ENCODE peak calls at places on chromosomes 5 and 9, in five cellular contexts. C, S, P, R and O are unnamed samples.

GRCh38 chr9:130476151-130476730 is 31.5 kb downstream of the ASS1 start:
- DNase-seq in C (no peak), S (no peak), P (no peak), R (no peak), O (no peak)

GRCh38 chr5:166340039-166340438 is 1951.4 kb upstream of the WWC1 start:
- DNase-seq in C (no peak), S (no peak), P (no peak), R (no peak), O (no peak)

GRCh38 chr9:127586537-127586936 is 25.5 kb upstream of the STXBP1 start:
- DNase-seq in C (no peak), S (peak), P (peak), R (peak), O (peak)

GRCh38 chr9:34046784-34047379 is 1.8 kb downstream of the UBAP2 start:
- DNase-seq in C (no peak), S (no peak), P (no peak), R (no peak), O (no peak)

GRCh38 chr9:126915281-126915816 is 767 bp downstream of the RALGPS1 start:
- DNase-seq in C (no peak), S (no peak), P (peak), R (peak), O (peak)

GRCh38 chr9:109401169-109401989 is 80.5 kb upstream of the EPB41L4B start:
- DNase-seq in C (peak), S (no peak), P (no peak), R (no peak), O (peak)

GRCh38 chr5:132008961-132009680 is 2.3 kb downstream of the ACSL6 start:
- DNase-seq in C (no peak), S (peak), P (peak), R (no peak), O (no peak)

GRCh38 chr9:71806916-71807315 is 38.6 kb upstream of the CEMIP2 start:
- DNase-seq in C (peak), S (peak), P (peak), R (peak), O (no peak)

GRCh38 chr5:63961598-63962161 is 565 bp downstream of the HTR1A start:
- DNase-seq in C (no peak), S (no peak), P (peak), R (no peak), O (no peak)

GRCh38 chr9:94799578-94800264 is 73.2 kb downstream of the AOPEP start:
- DNase-seq in C (no peak), S (no peak), P (no peak), R (no peak), O (no peak)

GRCh38 chr5:17069995-17070405 is 133.9 kb upstream of the MYO10 start:
- DNase-seq in C (no peak), S (no peak), P (no peak), R (no peak), O (no peak)

GRCh38 chr9:136372561-136373299 is 739 bp downstream of the CARD9 start:
- DNase-seq in C (no peak), S (peak), P (peak), R (peak), O (no peak)

GRCh38 chr5:53406630-53407316 is 73.7 kb upstream of the FST start:
- DNase-seq in C (no peak), S (no peak), P (no peak), R (no peak), O (no peak)

GRCh38 chr9:130991227-130992058 is 17.5 kb upstream of the LAMC3 start:
- DNase-seq in C (no peak), S (no peak), P (no peak), R (no peak), O (no peak)

GRCh38 chr5:68965926-68966325 is 127.9 kb upstream of the SLC30A5 start:
- DNase-seq in C (no peak), S (no peak), P (no peak), R (no peak), O (no peak)

GRCh38 chr9:136074706-136075105 is 20.4 kb downstream of the NACC2 start:
- DNase-seq in C (no peak), S (no peak), P (peak), R (no peak), O (no peak)

GRCh38 chr9:128753627-128754026 is 18.1 kb downstream of the ZER1 start:
- DNase-seq in C (no peak), S (no peak), P (no peak), R (no peak), O (no peak)

GRCh38 chr9:14652729-14653377 is 40.4 kb downstream of the ZDHHC21 start:
- DNase-seq in C (no peak), S (no peak), P (no peak), R (no peak), O (no peak)

GRCh38 chr5:111194925-111195324 is 29.3 kb upstream of the CAMK4 start:
- DNase-seq in C (no peak), S (no peak), P (no peak), R (no peak), O (no peak)

GRCh38 chr5:119033135-119033534 is 37.8 kb upstream of the DMXL1 start:
- DNase-seq in C (no peak), S (no peak), P (no peak), R (no peak), O (no peak)

GRCh38 chr9:21974542-21975409 is 19.4 kb downstream of the CDKN2A start:
- DNase-seq in C (no peak), S (no peak), P (no peak), R (no peak), O (no peak)

GRCh38 chr5:39411985-39412384 is 12.8 kb downstream of the DAB2 start:
- DNase-seq in C (no peak), S (no peak), P (no peak), R (no peak), O (no peak)

GRCh38 chr5:170923910-170924620 is 62.2 kb downstream of the RANBP17 start:
- DNase-seq in C (no peak), S (no peak), P (no peak), R (no peak), O (no peak)

GRCh38 chr5:98997000-98997399 is 68.2 kb upstream of the CHD1 start:
- DNase-seq in C (no peak), S (peak), P (no peak), R (no peak), O (no peak)

GRCh38 chr5:167565555-167565954 is 725.9 kb upstream of the WWC1 start:
- DNase-seq in C (no peak), S (no peak), P (no peak), R (no peak), O (no peak)

GRCh38 chr9:26746357-26747072 is 146.1 kb downstream of the CAAP1 start:
- DNase-seq in C (peak), S (no peak), P (no peak), R (no peak), O (no peak)

GRCh38 chr5:15236911-15237508 is 263.0 kb upstream of the FBXL7 start:
- DNase-seq in C (no peak), S (no peak), P (no peak), R (no peak), O (no peak)

GRCh38 chr9:36396985-36397384 is 3.1 kb downstream of the RNF38 start:
- DNase-seq in C (no peak), S (no peak), P (no peak), R (no peak), O (no peak)

GRCh38 chr5:146825033-146825432 is 53.5 kb downstream of the PPP2R2B start:
- DNase-seq in C (no peak), S (no peak), P (no peak), R (no peak), O (peak)

DNA sequence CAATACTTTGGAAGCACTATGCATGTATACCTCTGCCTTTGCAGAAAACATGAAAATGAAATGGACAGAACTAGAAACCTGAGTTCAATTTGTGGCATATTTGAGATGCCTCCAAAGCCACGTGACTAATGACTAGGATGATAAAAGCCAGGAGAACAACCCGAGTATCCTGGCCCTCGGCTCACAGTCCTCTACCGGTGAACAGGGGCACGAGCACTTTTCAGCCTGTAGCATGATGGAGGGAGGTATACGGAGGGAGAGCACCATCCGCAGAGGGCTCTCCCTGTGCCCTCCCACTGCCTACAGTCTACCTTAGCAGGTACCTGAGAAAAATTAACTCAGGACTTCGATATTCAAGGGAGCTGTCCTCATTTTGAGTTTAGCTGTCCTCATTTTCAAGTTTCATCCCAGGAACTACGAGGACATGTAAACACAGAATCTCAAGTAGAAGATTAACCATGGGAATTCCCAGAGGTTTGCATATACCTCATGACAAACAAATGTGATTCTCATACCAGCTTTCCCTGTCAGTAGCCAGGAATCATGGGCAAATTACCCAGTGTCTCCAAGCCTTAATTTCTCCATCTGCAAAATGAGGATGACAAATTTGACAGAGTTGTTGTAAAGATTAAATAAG is 249.3 kb downstream of the DNAH5 start:
- DNase-seq in C (no peak), S (no peak), P (no peak), R (no peak), O (no peak)
- TF ChIP-seq CTCF in C (no peak), S (no peak), P (no peak), R (no peak), O (no peak)

DNA sequence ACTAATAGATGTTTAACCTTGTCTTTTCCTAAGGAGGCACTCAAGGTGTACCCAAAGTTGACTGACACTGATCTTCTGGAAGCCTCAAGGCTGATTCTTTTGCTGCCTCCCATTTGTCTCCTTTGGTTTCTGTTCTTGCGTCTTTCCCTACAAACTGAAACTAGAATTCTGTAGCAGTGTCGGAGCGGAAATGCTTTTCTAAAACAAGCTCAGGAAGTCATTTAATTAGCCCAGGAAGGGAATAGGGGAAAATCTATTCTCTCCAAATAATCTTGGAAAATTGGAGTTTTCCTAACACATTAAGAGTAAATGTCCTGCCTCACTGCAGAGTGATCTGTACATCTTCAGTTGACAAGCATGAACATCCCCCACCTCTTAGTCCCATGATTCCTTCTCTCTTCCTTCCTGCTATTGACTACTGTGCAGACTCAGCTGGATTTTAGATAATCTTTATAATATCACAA is 182.7 kb downstream of the NR3C1 start:
- DNase-seq in C (no peak), S (no peak), P (no peak), R (no peak), O (no peak)
- TF ChIP-seq CTCF in C (no peak), S (no peak), P (no peak), R (no peak), O (no peak)

DNA sequence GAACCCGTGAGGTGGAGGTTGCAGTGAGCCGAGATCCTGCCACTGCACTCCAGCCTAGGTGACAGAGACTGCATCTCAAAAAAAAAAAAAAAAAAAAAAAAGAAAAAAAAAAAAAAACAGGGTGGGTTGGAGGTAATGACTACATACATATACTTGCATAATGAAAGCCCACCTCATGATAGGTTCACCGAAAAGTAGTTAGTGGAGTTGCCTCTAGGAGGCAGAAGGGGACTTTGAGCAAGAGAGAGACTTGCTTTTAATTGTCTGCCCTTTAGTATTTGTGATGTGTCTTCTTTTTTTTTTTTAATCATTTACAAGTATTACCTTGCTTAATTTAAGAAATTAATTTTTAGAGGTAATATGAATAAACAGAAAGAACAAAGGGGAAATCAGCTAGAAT is 99.8 kb downstream of the PPARGC1B start:
- DNase-seq in C (no peak), S (no peak), P (no peak), R (no peak), O (no peak)
- TF ChIP-seq CTCF in C (peak), S (no peak), P (no peak), R (no peak), O (peak)

GRCh38 chr5:78062645-78063044 is 231.9 kb downstream of the AP3B1 start:
- DNase-seq in C (no peak), S (no peak), P (no peak), R (no peak), O (no peak)

GRCh38 chr5:78063495-78063894 is 231.0 kb downstream of the AP3B1 start:
- DNase-seq in C (no peak), S (no peak), P (no peak), R (no peak), O (no peak)

GRCh38 chr5:78060421-78060820 is 234.1 kb downstream of the AP3B1 start:
- DNase-seq in C (no peak), S (no peak), P (no peak), R (no peak), O (no peak)

GRCh38 chr5:78065073-78065472 is 229.4 kb downstream of the AP3B1 start:
- DNase-seq in C (no peak), S (no peak), P (no peak), R (no peak), O (no peak)

DNA sequence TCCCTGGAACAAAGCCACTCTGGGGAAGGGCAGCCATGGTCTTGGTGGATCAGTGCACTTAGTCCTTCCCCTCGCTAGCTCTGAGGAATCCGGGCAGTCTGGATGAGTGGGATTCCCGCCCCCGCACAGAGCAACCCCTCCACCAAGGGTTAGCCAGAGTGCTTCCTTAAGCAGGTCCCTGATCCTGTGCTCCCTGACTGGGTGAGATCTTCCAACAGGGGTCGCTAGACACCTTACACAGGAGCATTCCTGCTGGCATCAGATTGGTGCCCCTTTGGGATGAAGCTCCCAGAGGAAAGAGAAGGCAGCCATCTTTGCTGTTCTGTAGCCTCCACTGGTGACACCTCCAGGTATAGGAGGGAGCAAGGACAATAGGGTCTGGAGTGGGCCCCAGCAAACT is 228.8 kb downstream of the AP3B1 start:
- DNase-seq in C (no peak), S (no peak), P (no peak), R (no peak), O (no peak)
- TF ChIP-seq CTCF in C (peak), S (no peak), P (no peak), R (no peak), O (no peak)

DNA sequence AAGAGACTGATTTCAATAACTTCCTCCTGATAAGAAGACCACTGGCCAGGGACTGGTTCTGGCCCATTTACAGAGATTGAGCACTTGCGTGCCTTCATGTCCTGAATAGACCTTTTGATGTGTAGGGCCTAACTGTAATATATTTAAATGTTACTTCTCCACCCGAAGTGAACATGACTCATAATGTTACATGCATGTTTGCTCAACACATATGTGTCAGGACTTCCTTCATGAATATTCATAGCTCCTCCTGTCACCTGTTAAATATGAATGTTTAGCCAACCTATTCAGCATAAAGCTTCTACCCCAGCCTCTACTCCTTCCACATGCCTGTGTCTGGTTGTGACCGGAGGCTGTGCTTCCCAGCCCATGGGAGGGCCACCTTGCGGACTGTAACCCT is 457.5 kb downstream of the IRX1 start:
- DNase-seq in C (no peak), S (no peak), P (no peak), R (no peak), O (no peak)
- TF ChIP-seq CTCF in C (no peak), S (no peak), P (no peak), R (no peak), O (no peak)